ENCODE peak calls at places on chromosomes 1 and 21, in six cellular contexts. V is WERI-Rb-1; X is CD8-positive, alpha-beta T cell; C is colonic mucosa; B is right atrium auricular region; Y is HL-60. D is an unnamed sample.

GRCh38 chr1:172323666-172324065 is 96.8 kb upstream of the C1orf105 start:
- DNase-seq in V (no peak), X (no peak), C (no peak), B (no peak), Y (no peak), D (no peak)

GRCh38 chr1:87329756-87330200 is 1.1 kb downstream of the LMO4 start:
- DNase-seq in V (no peak), X (no peak), C (no peak), B (no peak), Y (peak), D (no peak)

GRCh38 chr1:74502432-74502831 is 10.0 kb downstream of the LRRC53 start:
- DNase-seq in V (no peak), X (no peak), C (no peak), B (no peak), Y (peak), D (no peak)

GRCh38 chr1:37923551-37923889 is 23.3 kb downstream of the INPP5B start:
- DNase-seq in V (no peak), X (no peak), C (no peak), B (no peak), Y (no peak), D (no peak)

GRCh38 chr1:58785424-58786058 is 1.7 kb upstream of the JUN start:
- DNase-seq in V (no peak), X (peak), C (peak), B (no peak), Y (no peak), D (no peak)

GRCh38 chr1:18972531-18972930 is 16.1 kb upstream of the IFFO2 start:
- DNase-seq in V (no peak), X (no peak), C (no peak), B (no peak), Y (no peak), D (no peak)

GRCh38 chr21:45994086-45994661 is 12.6 kb downstream of the COL6A1 start:
- DNase-seq in V (peak), X (no peak), C (peak), B (peak), Y (no peak), D (no peak)

GRCh38 chr1:151401125-151401788 is 1.9 kb downstream of the PSMB4 start:
- DNase-seq in V (no peak), X (no peak), C (no peak), B (no peak), Y (no peak), D (no peak)

GRCh38 chr1:197674286-197674685 is 101.0 kb downstream of the DENND1B start:
- DNase-seq in V (peak), X (no peak), C (no peak), B (no peak), Y (no peak), D (no peak)

GRCh38 chr1:59833991-59834390 is 19.2 kb downstream of the HOOK1 start:
- DNase-seq in V (no peak), X (no peak), C (no peak), B (no peak), Y (no peak), D (no peak)

GRCh38 chr21:42472521-42472920 is 23.5 kb downstream of the RSPH1 start:
- DNase-seq in V (no peak), X (no peak), C (no peak), B (no peak), Y (no peak), D (no peak)

GRCh38 chr21:42474982-42475381 is 21.0 kb downstream of the RSPH1 start:
- DNase-seq in V (peak), X (no peak), C (no peak), B (no peak), Y (no peak), D (no peak)

GRCh38 chr21:42471716-42472330 is 24.2 kb downstream of the RSPH1 start:
- DNase-seq in V (no peak), X (no peak), C (no peak), B (no peak), Y (no peak), D (no peak)

GRCh38 chr21:42474043-42474831 is 21.8 kb downstream of the RSPH1 start:
- DNase-seq in V (peak), X (no peak), C (peak), B (no peak), Y (no peak), D (no peak)

DNA sequence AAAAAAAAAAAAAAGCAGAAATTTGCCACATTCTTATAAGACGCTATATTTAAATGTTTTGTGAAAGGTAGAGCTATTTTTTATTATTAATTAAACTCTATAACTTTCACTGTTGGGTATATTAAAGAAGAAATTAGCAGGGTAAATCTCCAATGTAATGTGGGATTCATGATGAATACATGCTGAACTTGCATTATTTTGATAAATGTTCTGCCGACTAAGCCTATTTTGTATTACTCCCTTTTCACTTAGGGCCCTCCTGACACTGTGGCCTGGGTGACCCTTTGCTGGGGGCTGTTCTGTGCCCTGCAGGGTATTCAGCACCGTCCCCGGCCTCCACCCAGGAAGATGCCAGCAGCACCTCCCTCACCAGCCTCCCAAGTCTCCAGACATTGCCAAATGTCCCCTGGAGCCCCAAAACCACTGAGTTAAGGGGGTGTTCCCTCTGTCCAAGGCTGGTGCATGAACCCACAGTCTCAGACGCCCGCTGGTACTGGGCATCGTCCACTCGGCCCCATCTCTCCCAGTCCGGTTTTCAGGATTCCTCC is 22.5 kb downstream of the RSPH1 start:
- DNase-seq in V (peak), X (no peak), C (no peak), B (no peak), Y (no peak), D (no peak)
- H3K4me3 ChIP-seq in V (no peak), X (no peak), C (no peak), B (no peak), Y (no peak), D (no peak)

GRCh38 chr1:23370270-23370743 is 671 bp upstream of the ZNF436 start:
- DNase-seq in V (no peak), X (no peak), C (no peak), B (no peak), Y (no peak), D (no peak)
- TF ChIP-seq CTCF in V (no peak), X (no peak), C (no peak), B (no peak), Y (no peak), D (no peak)

GRCh38 chr1:1081311-1082238 is 7.5 kb upstream of the RNF223 start:
- DNase-seq in V (peak), X (no peak), C (no peak), B (no peak), Y (no peak), D (no peak)

GRCh38 chr1:1080951-1081310 is 6.8 kb upstream of the RNF223 start:
- DNase-seq in V (peak), X (no peak), C (no peak), B (no peak), Y (no peak), D (no peak)

GRCh38 chr1:1080122-1080753 is 6.1 kb upstream of the RNF223 start:
- DNase-seq in V (peak), X (no peak), C (peak), B (no peak), Y (no peak), D (no peak)

GRCh38 chr1:1082239-1083180 is 8.4 kb upstream of the RNF223 start:
- DNase-seq in V (no peak), X (no peak), C (no peak), B (no peak), Y (no peak), D (no peak)

DNA sequence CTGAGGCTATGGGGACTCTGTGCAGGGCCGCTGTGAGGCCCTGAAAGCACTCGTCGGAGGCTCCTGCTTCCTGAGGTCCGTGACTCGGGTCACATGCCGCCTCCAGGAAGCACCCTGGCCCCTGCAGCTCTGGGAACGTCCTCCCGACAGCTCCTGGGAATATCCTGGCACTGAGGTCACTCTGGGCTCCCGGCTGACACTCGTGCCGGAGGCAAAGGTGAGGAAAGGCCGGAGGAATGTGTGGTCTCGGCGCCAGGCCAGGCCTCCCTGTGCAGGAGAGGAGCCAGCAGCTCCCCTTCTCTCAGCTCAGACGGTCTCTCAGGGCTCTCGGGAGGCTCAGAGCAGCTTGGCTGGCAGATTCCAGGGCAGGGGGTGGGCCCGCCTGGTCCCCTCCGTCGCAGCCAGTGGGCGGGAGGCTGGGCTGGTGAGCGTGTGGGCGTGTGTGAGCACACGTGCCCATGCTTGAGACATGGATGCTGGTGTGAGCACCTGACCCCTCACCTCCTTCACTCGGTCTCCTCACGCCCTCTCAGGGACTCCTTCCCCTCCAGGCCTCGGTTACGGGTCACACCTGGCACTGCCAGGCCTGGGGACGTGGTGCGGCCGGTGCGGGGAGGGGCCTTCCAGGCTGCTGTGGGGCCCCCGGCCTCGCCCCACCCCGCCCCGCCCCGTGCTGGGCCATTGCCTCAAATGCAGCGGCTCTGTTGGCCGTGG is 5.5 kb upstream of the RNF223 start:
- DNase-seq in V (peak), X (no peak), C (peak), B (peak), Y (peak), D (peak)
- H3K4me3 ChIP-seq in V (peak), X (peak), C (peak), B (peak), Y (no peak), D (peak)

DNA sequence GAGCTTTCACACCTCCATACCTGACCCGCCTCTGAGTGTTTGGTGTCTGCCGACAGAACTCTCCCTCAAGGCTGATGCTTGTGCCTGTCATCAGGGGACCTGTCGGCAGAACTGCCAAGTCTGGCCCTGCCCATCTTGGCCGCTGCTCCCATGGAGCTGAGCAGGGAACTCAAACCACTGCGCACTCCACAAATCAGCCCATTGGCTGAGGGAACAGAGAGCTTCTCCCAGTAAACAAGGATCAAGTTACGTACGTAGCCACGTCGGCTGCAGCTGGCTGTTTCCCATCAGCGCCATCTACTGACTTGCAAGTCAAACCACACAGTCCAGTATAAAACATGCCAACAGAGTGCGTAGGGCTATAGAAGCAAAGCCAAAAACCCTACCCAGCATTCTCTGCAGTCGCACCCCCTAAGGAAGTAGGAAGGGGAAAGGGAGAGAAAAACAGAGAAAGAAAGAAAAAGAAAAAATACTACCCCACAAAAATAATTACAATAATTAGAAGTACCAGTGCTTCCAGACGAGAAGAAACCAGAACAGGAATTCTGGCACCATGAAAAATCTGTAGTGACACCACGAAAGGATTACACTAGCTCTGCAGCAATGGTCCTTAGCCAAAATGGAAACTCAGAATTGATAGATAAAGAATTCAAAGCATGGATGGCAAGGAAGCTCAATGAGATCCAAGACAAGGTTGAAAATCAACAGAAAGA is 13.1 kb downstream of the KRTAP13-1 start:
- DNase-seq in V (peak), X (no peak), C (peak), B (no peak), Y (peak), D (no peak)
- TF ChIP-seq CTCF in V (peak), X (no peak), C (peak), B (peak), Y (peak), D (no peak)

GRCh38 chr1:66371233-66372005 is 162.5 kb upstream of the SGIP1 start:
- DNase-seq in V (no peak), X (no peak), C (no peak), B (no peak), Y (no peak), D (no peak)
- H3K4me3 ChIP-seq in V (no peak), X (no peak), C (no peak), B (no peak), Y (no peak), D (no peak)

GRCh38 chr1:245512980-245513578 is 358.3 kb downstream of the KIF26B start:
- DNase-seq in V (peak), X (no peak), C (no peak), B (no peak), Y (no peak), D (no peak)
- TF ChIP-seq CTCF in V (peak), X (no peak), C (no peak), B (peak), Y (no peak), D (peak)

GRCh38 chr1:12184008-12184681 is 17.4 kb downstream of the TNFRSF1B start:
- DNase-seq in V (no peak), X (no peak), C (peak), B (peak), Y (peak), D (no peak)
- H3K4me3 ChIP-seq in V (no peak), X (no peak), C (no peak), B (no peak), Y (peak), D (no peak)

GRCh38 chr1:230277201-230277771 is 148.8 kb downstream of the PGBD5 start:
- DNase-seq in V (peak), X (no peak), C (no peak), B (no peak), Y (no peak), D (no peak)
- TF ChIP-seq CTCF in V (no peak), X (no peak), C (no peak), B (no peak), Y (no peak), D (no peak)

GRCh38 chr1:148318123-148318899 is 164.8 kb downstream of the PPIAL4G start:
- DNase-seq in V (no peak), X (peak), C (no peak), B (peak), Y (peak), D (no peak)
- H3K4me3 ChIP-seq in V (no peak), X (peak), C (peak), B (peak), Y (peak), D (no peak)

D was measured in AG09309.